ENCODE peak calls at places on chromosomes 4 and X, in six cellular contexts. X is stimulated activated naive B cell treated with anti-CD40 and anti-IgM and Interleukin-4, amounts not matched to agents 10 μg/mL and 1 μg/mL and 100 μg/mL, for 72 hours; S is neuronal stem cell; C is CD4-positive, alpha-beta T cell; Q is neural progenitor cell; L is K562. K is an unnamed sample.
A peak's percentile ranks its signal among the peaks of the same experiment; 100 is the strongest.

GRCh38 chr4:6965329-6965728 is 55.7 kb downstream of the TBC1D14 start:
- DNase-seq in C (no peak), L (no peak), X (no peak), S (no peak), Q (no peak), K (no peak)

GRCh38 chrX:38061335-38061734 is 55.0 kb downstream of the SYTL5 start:
- DNase-seq in Q (no peak), C (no peak), S (no peak), L (peak; percentile 2), X (no peak), K (peak; percentile 34)

GRCh38 chrX:153922932-153923857 is 2.9 kb downstream of the ARHGAP4 start:
- DNase-seq in C (no peak), S (no peak), L (no peak), Q (peak; percentile 41), X (no peak), K (peak; percentile 67)

GRCh38 chrX:65644621-65645287 is 22.7 kb upstream of the MSN start:
- DNase-seq in C (peak; percentile 13), Q (no peak), L (peak; percentile 39), S (no peak), X (no peak), K (peak; percentile 90)

GRCh38 chr4:112266823-112267222 is 18.9 kb downstream of the TIFA start:
- DNase-seq in C (no peak), L (peak; percentile 18), S (no peak), Q (peak; percentile 18), X (no peak), K (peak; percentile 65)

GRCh38 chr4:6955261-6955911 is 45.8 kb downstream of the TBC1D14 start:
- DNase-seq in S (no peak), C (no peak), L (no peak), X (no peak), Q (no peak), K (no peak)

GRCh38 chr4:168610911-168611530 is 114.2 kb downstream of the PALLD start:
- DNase-seq in X (no peak), L (no peak), S (no peak), Q (no peak), C (no peak), K (peak; percentile 49)

GRCh38 chr4:41620594-41621256 is 82.8 kb downstream of the LIMCH1 start:
- DNase-seq in L (no peak), C (no peak), Q (no peak), S (no peak), X (no peak), K (no peak)

GRCh38 chrX:40389555-40389954 is 191.2 kb upstream of the ATP6AP2 start:
- DNase-seq in Q (no peak), L (no peak), C (no peak), X (no peak), S (no peak), K (no peak)

GRCh38 chrX:40581333-40581910 is 652 bp downstream of the ATP6AP2 start:
- DNase-seq in S (no peak), Q (no peak), C (peak; percentile 1), L (no peak), X (no peak), K (peak; percentile 15)

GRCh38 chrX:39721570-39722279 is 376.0 kb downstream of the BCOR start:
- DNase-seq in S (no peak), L (no peak), Q (no peak), X (no peak), C (no peak), K (peak; percentile 93)

GRCh38 chr4:61210186-61210939 is 10.2 kb downstream of the ADGRL3 start:
- DNase-seq in X (no peak), S (peak; percentile 86), L (no peak), C (no peak), Q (peak; percentile 95), K (no peak)

GRCh38 chrX:72069380-72070160 is 62.1 kb downstream of the RTL5 start:
- DNase-seq in C (no peak), X (no peak), L (no peak), Q (no peak), S (no peak), K (no peak)

GRCh38 chr4:152513078-152513477 is 22.8 kb downstream of the FBXW7 start:
- DNase-seq in L (no peak), X (no peak), C (no peak), Q (no peak), S (no peak), K (no peak)

GRCh38 chr4:18860836-18861530 is 839.4 kb upstream of the LCORL start:
- DNase-seq in Q (no peak), L (no peak), S (no peak), C (no peak), X (no peak), K (no peak)

GRCh38 chrX:31836479-31836878 is 764.6 kb upstream of the FTHL17 start:
- DNase-seq in S (no peak), C (no peak), L (no peak), X (no peak), Q (no peak), K (no peak)

GRCh38 chr4:148293571-148293970 is 148.6 kb downstream of the NR3C2 start:
- DNase-seq in S (no peak), X (no peak), C (no peak), L (no peak), Q (no peak), K (no peak)

GRCh38 chrX:73977542-73978169 is 326.3 kb upstream of the ZCCHC13 start:
- DNase-seq in S (no peak), Q (peak; percentile 16), L (no peak), C (no peak), X (no peak), K (no peak)